ENCODE peak calls at places on chromosomes 4 and X, in nine cellular contexts. J is suprapubic skin, V is pancreas, H is fibroblast of lung, U is vagina, C is heart left ventricle, X is OCI-LY7, M is Peyer's patch, L is psoas muscle. K is an unnamed sample.

GRCh38 chrX:118718737-118719136 is 8.7 kb upstream of the IL13RA1 start:
- DNase-seq in V (no peak), M (no peak), X (no peak), L (no peak), U (no peak), C (no peak), H (no peak), J (no peak), K (no peak)

GRCh38 chrX:124594017-124594651 is 247.8 kb downstream of the SH2D1A start:
- DNase-seq in U (no peak), M (no peak), X (no peak), J (no peak), C (no peak), H (no peak), L (no peak), V (no peak), K (no peak)

GRCh38 chr4:75254745-75255144 is 259.5 kb downstream of the RCHY1 start:
- DNase-seq in U (no peak), V (no peak), L (no peak), C (no peak), H (no peak), J (no peak), X (no peak), M (no peak), K (no peak)

GRCh38 chrX:53071604-53072417 is 10.4 kb upstream of the TSPYL2 start:
- DNase-seq in U (no peak), J (peak; percentile 75), X (peak; percentile 84), V (peak; percentile 78), C (peak; percentile 35), H (peak; percentile 63), L (peak; percentile 65), M (peak; percentile 92), K (peak; percentile 80)

GRCh38 chrX:12441376-12442128 is 303.3 kb downstream of the FRMPD4 start:
- DNase-seq in J (no peak), H (peak; percentile 88), X (no peak), V (no peak), C (no peak), U (no peak), L (no peak), M (no peak), K (no peak)

GRCh38 chrX:20567108-20567507 is 300.4 kb upstream of the RPS6KA3 start:
- DNase-seq in X (no peak), V (no peak), U (no peak), C (no peak), M (no peak), H (no peak), J (no peak), L (no peak), K (no peak)

GRCh38 chrX:119206203-119206602 is 29.9 kb upstream of the PGRMC1 start:
- DNase-seq in L (no peak), U (no peak), H (no peak), M (no peak), J (no peak), C (no peak), X (peak; percentile 1), V (no peak), K (no peak)

GRCh38 chr4:87932718-87933136 is 42.8 kb upstream of the SPP1 start:
- DNase-seq in X (no peak), V (no peak), J (no peak), L (no peak), H (no peak), M (no peak), U (no peak), C (no peak), K (no peak)

GRCh38 chrX:52261125-52261462 is 76.4 kb downstream of the MAGED4 start:
- DNase-seq in V (no peak), C (no peak), L (no peak), U (no peak), J (no peak), H (no peak), X (no peak), M (no peak), K (no peak)

GRCh38 chr4:88757067-88757466 is 59.4 kb upstream of the NAP1L5 start:
- DNase-seq in X (no peak), U (no peak), M (no peak), V (no peak), C (no peak), L (no peak), J (no peak), H (no peak), K (no peak)

GRCh38 chrX:9492901-9493300 is 28.0 kb downstream of the TBL1X start:
- DNase-seq in X (no peak), J (no peak), L (no peak), U (no peak), V (no peak), C (no peak), M (no peak), H (no peak), K (no peak)

GRCh38 chrX:10077425-10078188 is 79.2 kb upstream of the CLCN4 start:
- DNase-seq in V (no peak), U (no peak), C (no peak), J (no peak), H (peak; percentile 37), M (no peak), X (peak; percentile 50), L (no peak), K (no peak)

GRCh38 chrX:119272882-119273806 is 37.1 kb downstream of the PGRMC1 start:
- DNase-seq in M (peak; percentile 72), V (peak; percentile 26), U (no peak), L (peak; percentile 59), C (peak; percentile 21), J (no peak), H (peak; percentile 44), X (no peak), K (peak; percentile 58)

GRCh38 chr4:101346312-101346561 is 1.1 kb downstream of the PPP3CA start:
- DNase-seq in J (no peak), L (no peak), X (peak; percentile 48), M (peak; percentile 74), V (no peak), U (no peak), H (no peak), C (no peak), K (no peak)

GRCh38 chrX:39613508-39613921 is 484.2 kb downstream of the BCOR start:
- DNase-seq in J (no peak), V (peak; percentile 54), L (peak; percentile 27), M (peak; percentile 49), C (peak; percentile 30), U (no peak), X (peak; percentile 5), H (no peak), K (no peak)
- H3K27ac ChIP-seq in J (no peak overlapping the region), V (peak overlapping the region; percentile 44), L (no peak overlapping the region), M (no peak overlapping the region), C (no peak overlapping the region), U (no peak overlapping the region), X (no peak overlapping the region), H (no peak overlapping the region), K (no peak overlapping the region)

DNA sequence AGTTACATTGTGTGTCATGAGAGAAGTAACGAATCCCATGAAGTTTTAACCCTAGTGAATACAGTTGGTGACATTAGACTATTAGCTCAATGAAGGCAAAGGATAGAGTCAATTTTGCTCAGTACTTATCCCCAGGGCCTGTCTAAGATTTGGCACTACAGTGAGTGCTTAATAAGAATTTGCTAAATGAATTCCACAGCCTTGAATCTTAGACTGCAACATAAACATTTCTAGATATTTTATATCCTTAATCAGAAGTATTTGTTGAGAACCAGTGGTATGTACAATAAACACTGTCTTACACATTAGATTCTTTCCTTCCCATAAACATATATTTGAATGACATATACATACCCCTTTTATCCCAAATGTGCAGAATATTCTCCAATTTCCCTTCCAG is 223.0 kb downstream of the NSUN7 start:
- DNase-seq in J (no peak), C (no peak), M (no peak), V (no peak), X (no peak), H (no peak), L (no peak), U (no peak), K (no peak)
- TF ChIP-seq CTCF in J (no peak), C (no peak), M (no peak), V (no peak), X (no peak), H (no peak), L (no peak), U (no peak), K (no peak)

GRCh38 chrX:1330605-1331004 is 6.0 kb upstream of the IL3RA start:
- DNase-seq in X (peak; percentile 63), M (no peak), V (no peak), L (no peak), U (no peak), C (no peak), J (no peak), H (no peak), K (no peak)

GRCh38 chrX:1334854-1335253 is 1.7 kb upstream of the IL3RA start:
- DNase-seq in C (no peak), X (no peak), J (no peak), M (no peak), V (no peak), H (no peak), L (no peak), U (no peak), K (no peak)

GRCh38 chrX:1341531-1342179 is 5.1 kb downstream of the IL3RA start:
- DNase-seq in X (no peak), H (no peak), L (no peak), M (no peak), U (no peak), C (no peak), J (no peak), V (no peak), K (no peak)

DNA sequence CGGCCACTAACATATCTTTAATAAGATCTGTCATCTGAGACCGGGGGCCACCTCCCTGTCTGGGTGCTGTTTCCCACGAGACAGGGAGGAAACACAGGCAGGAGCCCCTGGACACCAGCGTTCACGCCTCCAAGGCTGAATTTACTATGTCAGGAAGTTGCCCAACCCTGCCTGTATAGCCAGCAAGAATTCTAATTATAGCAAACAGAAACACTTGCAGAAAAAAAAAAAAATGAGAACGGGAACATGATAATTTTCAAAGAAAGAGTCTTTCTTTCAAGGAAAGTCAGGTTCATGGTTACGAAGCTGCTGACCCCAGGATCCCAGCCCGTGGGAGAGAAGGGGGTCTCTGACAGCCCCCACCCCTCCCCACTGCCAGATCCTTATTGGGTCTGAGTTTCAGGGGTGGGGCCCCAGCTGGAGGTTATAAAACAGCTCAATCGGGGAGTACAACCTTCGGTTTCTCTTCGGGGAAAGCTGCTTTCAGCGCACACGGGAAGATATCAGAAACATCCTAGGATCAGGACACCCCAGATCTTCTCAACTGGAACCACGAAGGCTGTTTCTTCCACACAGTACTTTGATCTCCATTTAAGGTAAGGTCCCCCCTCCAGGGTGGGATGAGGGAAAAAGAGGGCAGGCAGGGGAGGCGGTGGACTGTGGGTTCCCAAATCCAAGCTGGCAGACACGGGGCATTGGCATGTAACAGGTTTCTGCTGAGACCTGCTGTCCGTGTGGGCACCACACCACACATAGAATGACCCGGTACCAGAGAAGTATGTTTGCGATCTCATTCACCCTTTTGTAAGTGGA is at the start of gene IL3RA:
- DNase-seq in H (no peak), V (no peak), L (no peak), J (no peak), C (peak; percentile 58), U (no peak), M (peak; percentile 57), X (no peak), K (no peak)
- H3K4me3 ChIP-seq in H (no peak within 1 kb of the TSS), V (no peak within 1 kb of the TSS), L (peak within 1 kb of the TSS; percentile 63), J (peak within 1 kb of the TSS; percentile 50), C (peak within 1 kb of the TSS; percentile 56), U (peak within 1 kb of the TSS; percentile 27), M (peak within 1 kb of the TSS; percentile 14), X (no peak within 1 kb of the TSS), K (peak within 1 kb of the TSS; percentile 54)

DNA sequence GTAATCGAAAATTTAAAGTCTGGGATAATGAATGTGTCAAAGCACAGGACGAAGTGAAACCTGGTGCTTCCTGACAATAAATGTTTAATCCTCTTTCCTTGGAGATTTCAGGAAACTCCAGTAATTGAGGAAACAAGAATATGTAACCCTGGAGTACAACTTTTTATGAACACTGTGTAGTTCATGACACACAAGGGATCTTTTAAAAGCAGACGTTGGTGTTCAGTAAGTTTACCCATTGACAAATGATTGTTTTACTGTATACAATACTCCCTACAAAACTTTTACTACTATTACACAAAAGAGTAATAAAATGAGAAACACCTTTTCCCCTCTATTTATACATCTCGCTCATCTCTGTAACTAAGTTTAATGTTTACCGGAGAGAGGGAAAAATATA is 312.4 kb downstream of the PPARGC1A start:
- DNase-seq in J (no peak), H (no peak), X (no peak), V (no peak), L (no peak), C (no peak), M (no peak), U (no peak), K (no peak)
- H3K27ac ChIP-seq in J (no peak overlapping the region), H (no peak overlapping the region), X (no peak overlapping the region), V (no peak overlapping the region), L (no peak overlapping the region), C (no peak overlapping the region), M (no peak overlapping the region), U (no peak overlapping the region), K (no peak overlapping the region)

K was measured in upper lobe of right lung.